ENCODE peak calls at places on chromosomes 6 and 20, in ten cellular contexts. F, B, Z, N, M, Q, V, A, H and W are unnamed samples.

GRCh38 chr6:46687619-46688097 is at the start of gene TDRD6:
- DNase-seq in F (no peak), B (no peak), Z (no peak), N (no peak), M (peak; percentile 45), Q (no peak), V (no peak), A (no peak), H (no peak), W (no peak)

GRCh38 chr20:46546936-46547335 is 3.5 kb downstream of the OCSTAMP start:
- DNase-seq in F (no peak), B (no peak), Z (no peak), N (no peak), M (no peak), Q (no peak), V (no peak), A (no peak), H (no peak), W (no peak)

GRCh38 chr6:16179970-16180431 is 51.1 kb downstream of the MYLIP start:
- DNase-seq in F (no peak), B (no peak), Z (no peak), N (no peak), M (no peak), Q (no peak), V (no peak), A (no peak), H (no peak), W (no peak)

GRCh38 chr6:99185525-99185924 is 163.9 kb downstream of the FAXC start:
- DNase-seq in F (no peak), B (no peak), Z (no peak), N (no peak), M (no peak), Q (no peak), V (peak; percentile 38), A (no peak), H (no peak), W (no peak)

GRCh38 chr6:38436726-38437465 is 202.8 kb downstream of the BTBD9 start:
- DNase-seq in F (peak; percentile 28), B (peak; percentile 78), Z (no peak), N (peak; percentile 63), M (no peak), Q (peak; percentile 35), V (no peak), A (peak; percentile 67), H (no peak), W (peak; percentile 65)

GRCh38 chr20:23111307-23111943 is 25.3 kb upstream of the CD93 start:
- DNase-seq in F (no peak), B (no peak), Z (no peak), N (no peak), M (no peak), Q (no peak), V (no peak), A (no peak), H (no peak), W (no peak)

GRCh38 chr20:50274570-50275430 is 84.2 kb downstream of the CEBPB start:
- DNase-seq in F (no peak), B (no peak), Z (peak; percentile 55), N (no peak), M (peak; percentile 87), Q (no peak), V (no peak), A (no peak), H (peak; percentile 74), W (no peak)

GRCh38 chr6:144064402-144064830 is 31.0 kb downstream of the SF3B5 start:
- DNase-seq in F (no peak), B (no peak), Z (peak; percentile 51), N (no peak), M (peak; percentile 58), Q (no peak), V (peak; percentile 60), A (no peak), H (peak; percentile 31), W (no peak)

GRCh38 chr6:166957087-166957804 is 896 bp upstream of the RNASET2 start:
- DNase-seq in F (no peak), B (no peak), Z (peak; percentile 79), N (peak; percentile 22), M (peak; percentile 66), Q (no peak), V (peak; percentile 54), A (no peak), H (peak; percentile 66), W (no peak)

GRCh38 chr20:20363449-20364015 is 4.4 kb upstream of the INSM1 start:
- DNase-seq in F (no peak), B (no peak), Z (no peak), N (no peak), M (no peak), Q (no peak), V (no peak), A (no peak), H (no peak), W (no peak)

GRCh38 chr6:151060096-151060741 is 179.5 kb upstream of the AKAP12 start:
- DNase-seq in F (peak; percentile 89), B (peak; percentile 98), Z (no peak), N (peak; percentile 92), M (no peak), Q (peak; percentile 92), V (no peak), A (peak; percentile 98), H (no peak), W (peak; percentile 86)

GRCh38 chr20:2604506-2604835 is 48.0 kb upstream of the NOP56 start:
- DNase-seq in F (no peak), B (no peak), Z (no peak), N (no peak), M (no peak), Q (no peak), V (no peak), A (no peak), H (no peak), W (no peak)

GRCh38 chr6:144415014-144415413 is 129.9 kb downstream of the UTRN start:
- DNase-seq in F (peak; percentile 80), B (peak; percentile 88), Z (no peak), N (peak; percentile 87), M (no peak), Q (peak; percentile 79), V (no peak), A (peak; percentile 85), H (no peak), W (peak; percentile 76)

GRCh38 chr6:106787327-106788196 is 158.2 kb downstream of the QRSL1 start:
- DNase-seq in F (no peak), B (no peak), Z (no peak), N (no peak), M (no peak), Q (no peak), V (no peak), A (no peak), H (no peak), W (no peak)
- H3K4me3 ChIP-seq in F (no peak overlapping the region), B (no peak overlapping the region), Z (no peak overlapping the region), N (no peak overlapping the region), M (no peak overlapping the region), Q (no peak overlapping the region), V (no peak overlapping the region), A (no peak overlapping the region), H (no peak overlapping the region), W (no peak overlapping the region)

DNA sequence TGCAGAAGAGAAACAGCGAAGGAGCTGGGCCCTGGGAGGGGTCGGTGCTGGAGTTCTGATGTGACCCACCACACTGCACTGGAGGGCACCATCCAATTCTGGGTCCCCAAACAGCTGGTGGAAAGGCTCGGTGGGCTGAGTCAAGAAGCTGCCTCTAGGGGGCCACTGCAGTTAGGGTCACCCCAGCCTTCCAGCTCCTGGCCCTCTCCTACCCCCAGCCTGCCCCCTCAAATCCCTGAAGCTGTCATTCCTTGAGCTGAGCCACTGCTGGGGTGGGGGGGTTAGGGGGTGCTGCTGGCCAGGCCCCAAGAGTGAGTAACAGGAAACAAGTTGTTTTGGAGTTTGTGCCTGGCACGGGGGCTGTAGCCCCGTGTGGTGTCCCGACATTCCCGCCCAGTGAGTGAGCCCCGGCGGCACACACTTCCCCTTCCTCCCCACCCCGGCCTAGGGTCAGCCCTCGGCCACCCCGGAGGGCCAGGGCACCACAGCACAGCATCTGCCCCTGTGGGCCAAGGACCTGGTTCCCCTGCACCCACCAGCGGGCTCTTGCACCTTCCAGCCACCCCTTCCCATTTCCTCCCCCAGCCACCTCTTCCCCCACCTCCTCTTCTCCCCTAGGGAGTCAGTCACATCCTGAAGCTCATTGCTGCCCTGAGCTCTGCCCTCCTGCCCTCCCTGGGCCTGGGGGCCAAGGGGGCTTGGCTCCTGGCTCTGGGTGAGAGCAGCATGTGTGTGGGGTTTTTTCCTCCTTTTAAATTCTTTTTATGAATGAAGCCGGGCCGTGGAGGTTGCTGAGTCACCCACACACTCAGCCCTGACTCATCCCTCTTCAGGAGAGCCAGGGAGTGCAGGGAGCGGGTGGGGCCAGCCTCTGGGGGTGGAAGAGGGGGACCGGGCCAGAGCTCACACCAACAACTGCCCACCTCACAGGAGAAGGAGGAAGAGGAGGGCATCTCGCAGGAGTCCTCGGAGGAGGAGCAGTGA is 4.6 kb downstream of the SMIM29 start:
- DNase-seq in F (peak; percentile 93), B (peak; percentile 97), Z (peak; percentile 57), N (peak; percentile 92), M (peak; percentile 88), Q (peak; percentile 95), V (peak; percentile 48), A (no peak), H (no peak), W (peak; percentile 88)
- TF ChIP-seq CTCF in F (peak; percentile 72), B (peak; percentile 35), Z (no peak), N (peak; percentile 61), M (peak; percentile 16), Q (peak; percentile 55), V (peak; percentile 79), A (peak; percentile 77), H (no peak), W (peak; percentile 45)

GRCh38 chr6:79947191-79948173 is at the start of gene ELOVL4:
- DNase-seq in F (peak; percentile 71), B (peak; percentile 74), Z (peak; percentile 47), N (peak; percentile 78), M (peak; percentile 68), Q (peak; percentile 83), V (peak; percentile 95), A (no peak), H (peak; percentile 67), W (peak; percentile 78)

GRCh38 chr6:79946773-79947190 is 571 bp downstream of the ELOVL4 start:
- DNase-seq in F (peak; percentile 38), B (peak; percentile 29), Z (no peak), N (peak; percentile 41), M (no peak), Q (peak; percentile 26), V (peak; percentile 74), A (no peak), H (peak; percentile 15), W (peak; percentile 20)

GRCh38 chr6:79949235-79949634 is 1.9 kb upstream of the ELOVL4 start:
- DNase-seq in F (peak; percentile 58), B (peak; percentile 79), Z (peak; percentile 64), N (peak; percentile 90), M (no peak), Q (peak; percentile 76), V (peak; percentile 82), A (peak; percentile 20), H (no peak), W (peak; percentile 82)

GRCh38 chr6:79943133-79943532 is 4.2 kb downstream of the ELOVL4 start:
- DNase-seq in F (no peak), B (no peak), Z (no peak), N (no peak), M (no peak), Q (no peak), V (no peak), A (no peak), H (no peak), W (no peak)

GRCh38 chr6:79946242-79946641 is 1.1 kb downstream of the ELOVL4 start:
- DNase-seq in F (peak; percentile 5), B (peak; percentile 36), Z (no peak), N (peak; percentile 54), M (no peak), Q (peak; percentile 40), V (peak; percentile 46), A (no peak), H (no peak), W (peak; percentile 41)
- H3K4me3 ChIP-seq in F (peak overlapping the region; percentile 79), B (peak overlapping the region; percentile 55), Z (peak overlapping the region; percentile 77), N (peak overlapping the region; percentile 77), M (peak overlapping the region; percentile 65), Q (peak overlapping the region; percentile 67), V (peak overlapping the region; percentile 92), A (peak overlapping the region; percentile 40), H (peak overlapping the region; percentile 73), W (peak overlapping the region; percentile 79)

GRCh38 chr6:42236030-42236429 is 18.4 kb upstream of the MRPS10 start:
- DNase-seq in F (no peak), B (no peak), Z (no peak), N (no peak), M (no peak), Q (no peak), V (no peak), A (no peak), H (no peak), W (no peak)
- TF ChIP-seq CTCF in F (no peak), B (no peak), Z (no peak), N (no peak), M (no peak), Q (no peak), V (no peak), A (no peak), H (no peak), W (no peak)